ENCODE peak calls at places on chromosomes 7 and 10, in four cellular contexts. K is NCI-H2081, H is HuH-7, P is fibroblast of lung. C is an unnamed sample.
A peak's percentile ranks its signal among the peaks of the same experiment; 100 is the strongest.

GRCh38 chr10:93337309-93337721 is 144.8 kb downstream of the MYOF start:
- DNase-seq in K (no peak), H (no peak), P (no peak), C (no peak)

GRCh38 chr7:92025260-92025659 is 84.6 kb downstream of the AKAP9 start:
- DNase-seq in K (no peak), H (no peak), P (peak; percentile 64), C (no peak)

GRCh38 chr7:155984609-155985405 is 172.5 kb upstream of the SHH start:
- DNase-seq in K (no peak), H (no peak), P (no peak), C (no peak)

GRCh38 chr10:38093816-38094157 is 350 bp upstream of the ZNF37A start:
- DNase-seq in K (no peak), H (no peak), P (no peak), C (no peak)

GRCh38 chr10:34181545-34182300 is 633.4 kb downstream of the PARD3 start:
- DNase-seq in K (no peak), H (no peak), P (peak; percentile 85), C (no peak)

GRCh38 chr10:100182908-100183307 is 2.9 kb downstream of the ERLIN1 start:
- DNase-seq in K (no peak), H (no peak), P (no peak), C (no peak)

GRCh38 chr7:30888783-30889182 is 22.9 kb upstream of the AQP1 start:
- DNase-seq in K (no peak), H (no peak), P (peak; percentile 83), C (no peak)

GRCh38 chr10:102211615-102212299 is 14.3 kb upstream of the ELOVL3 start:
- DNase-seq in K (no peak), H (no peak), P (no peak), C (no peak)

GRCh38 chr10:119391430-119392313 is 150.8 kb downstream of the RGS10 start:
- DNase-seq in K (no peak), H (no peak), P (peak; percentile 56), C (no peak)

GRCh38 chr7:44748948-44749731 is 493 bp downstream of the ZMIZ2 start:
- DNase-seq in K (peak; percentile 87), H (no peak), P (no peak), C (peak; percentile 36)

GRCh38 chr10:126846959-126847358 is 58.3 kb upstream of the DOCK1 start:
- DNase-seq in K (no peak), H (no peak), P (no peak), C (no peak)

C was measured in activated CD8-positive, alpha-beta T cell treated with anti-CD3 and anti-CD28 coated beads, Interleukin-2, amount 10 ng/mL, durations not matched to agents 7 days and 5 days.